ENCODE peak calls at places on chromosomes 7 and 10, in eight cellular contexts. H, G, K, U, B, I, R and Z are unnamed samples.

GRCh38 chr10:5496261-5497250 is 2.8 kb downstream of the CALML5 start:
- DNase-seq in H (no peak), G (no peak), K (no peak), U (no peak), B (no peak), I (no peak), R (no peak), Z (no peak)

GRCh38 chr10:45432700-45433472 is 58.9 kb downstream of the ALOX5 start:
- DNase-seq in H (no peak), G (no peak), K (no peak), U (no peak), B (no peak), I (no peak), R (no peak), Z (no peak)

GRCh38 chr10:75544923-75545322 is 113.5 kb downstream of the LRMDA start:
- DNase-seq in H (no peak), G (no peak), K (no peak), U (no peak), B (no peak), I (no peak), R (no peak), Z (no peak)

GRCh38 chr10:24483701-24484100 is 240.0 kb downstream of the ARHGAP21 start:
- DNase-seq in H (no peak), G (no peak), K (no peak), U (peak), B (peak), I (no peak), R (peak), Z (no peak)

GRCh38 chr10:124300224-124300623 is 118.5 kb downstream of the OAT start:
- DNase-seq in H (no peak), G (no peak), K (no peak), U (no peak), B (no peak), I (no peak), R (no peak), Z (no peak)

GRCh38 chr10:115849197-115849596 is 423.8 kb downstream of the GFRA1 start:
- DNase-seq in H (no peak), G (no peak), K (no peak), U (no peak), B (no peak), I (no peak), R (no peak), Z (no peak)

GRCh38 chr7:1193593-1194424 is 33.8 kb upstream of the ZFAND2A start:
- DNase-seq in H (peak), G (peak), K (no peak), U (peak), B (no peak), I (no peak), R (peak), Z (no peak)

GRCh38 chr10:108629843-108630242 is 1293.5 kb downstream of the XPNPEP1 start:
- DNase-seq in H (no peak), G (no peak), K (no peak), U (no peak), B (no peak), I (no peak), R (no peak), Z (no peak)

GRCh38 chr7:90958669-90959068 is 305.6 kb upstream of the FZD1 start:
- DNase-seq in H (no peak), G (no peak), K (no peak), U (peak), B (no peak), I (peak), R (no peak), Z (peak)

GRCh38 chr7:95545666-95546065 is 50.6 kb downstream of the PDK4 start:
- DNase-seq in H (no peak), G (no peak), K (no peak), U (no peak), B (no peak), I (no peak), R (no peak), Z (no peak)

GRCh38 chr7:99210265-99210970 is 2.5 kb upstream of the KPNA7 start:
- DNase-seq in H (no peak), G (no peak), K (no peak), U (no peak), B (no peak), I (no peak), R (no peak), Z (no peak)

GRCh38 chr10:75398238-75398629 is 3.3 kb downstream of the ZNF503 start:
- DNase-seq in H (no peak), G (no peak), K (no peak), U (peak), B (no peak), I (no peak), R (no peak), Z (no peak)

GRCh38 chr7:142685877-142686508 is 63.3 kb upstream of the PRSS1 start:
- DNase-seq in H (no peak), G (no peak), K (no peak), U (no peak), B (no peak), I (no peak), R (no peak), Z (no peak)

GRCh38 chr7:137081694-137082093 is 213.2 kb downstream of the CHRM2 start:
- DNase-seq in H (no peak), G (no peak), K (no peak), U (peak), B (no peak), I (peak), R (no peak), Z (no peak)

GRCh38 chr10:21355591-21356011 is 169.9 kb downstream of the SKIDA1 start:
- DNase-seq in H (no peak), G (no peak), K (no peak), U (no peak), B (peak), I (no peak), R (no peak), Z (no peak)

GRCh38 chr10:110808123-110808522 is 63.6 kb upstream of the PDCD4 start:
- DNase-seq in H (no peak), G (no peak), K (no peak), U (no peak), B (no peak), I (no peak), R (no peak), Z (no peak)